ENCODE peak calls at places on chromosome 4, in eight cellular contexts. One of them, this sample, is unnamed.

GRCh38 chr4:102429553-102429952 is 71.6 kb upstream of the NFKB1 start:
- DNase-seq in hippocampal formation: no peak
- DNase-seq in NCI-H1694 treated with DMSO at 0.1 percent for 48 hours: no peak
- DNase-seq in stimulated activated CD8-positive, alpha-beta memory T cell treated with anti-CD3 and anti-CD28 coated beads, Interleukin-7, amount 100 ng/mL, for 48 hours: no peak
- DNase-seq in left ventricle myocardium superior: no peak
- DNase-seq in NCI-H510A treated with DMSO at 0.1 percent for 48 hours: no peak
- DNase-seq in Caki2: peak
- DNase-seq in stomach: no peak
- DNase-seq in this sample: peak

GRCh38 chr4:114435118-114435517 is 163.5 kb upstream of the UGT8 start:
- DNase-seq in Caki2: no peak
- DNase-seq in NCI-H1694 treated with DMSO at 0.1 percent for 48 hours: no peak
- DNase-seq in stomach: no peak
- DNase-seq in NCI-H510A treated with DMSO at 0.1 percent for 48 hours: no peak
- DNase-seq in stimulated activated CD8-positive, alpha-beta memory T cell treated with anti-CD3 and anti-CD28 coated beads, Interleukin-7, amount 100 ng/mL, for 48 hours: no peak
- DNase-seq in left ventricle myocardium superior: no peak
- DNase-seq in hippocampal formation: no peak
- DNase-seq in this sample: no peak

GRCh38 chr4:163679189-163679588 is 184.7 kb downstream of the TMA16 start:
- DNase-seq in Caki2: peak
- DNase-seq in NCI-H1694 treated with DMSO at 0.1 percent for 48 hours: no peak
- DNase-seq in left ventricle myocardium superior: no peak
- DNase-seq in stimulated activated CD8-positive, alpha-beta memory T cell treated with anti-CD3 and anti-CD28 coated beads, Interleukin-7, amount 100 ng/mL, for 48 hours: no peak
- DNase-seq in NCI-H510A treated with DMSO at 0.1 percent for 48 hours: no peak
- DNase-seq in stomach: no peak
- DNase-seq in hippocampal formation: peak
- DNase-seq in this sample: no peak

GRCh38 chr4:110751991-110752390 is 129.1 kb upstream of the PITX2 start:
- DNase-seq in stimulated activated CD8-positive, alpha-beta memory T cell treated with anti-CD3 and anti-CD28 coated beads, Interleukin-7, amount 100 ng/mL, for 48 hours: no peak
- DNase-seq in Caki2: no peak
- DNase-seq in NCI-H1694 treated with DMSO at 0.1 percent for 48 hours: no peak
- DNase-seq in stomach: no peak
- DNase-seq in NCI-H510A treated with DMSO at 0.1 percent for 48 hours: no peak
- DNase-seq in left ventricle myocardium superior: no peak
- DNase-seq in hippocampal formation: no peak
- DNase-seq in this sample: no peak

GRCh38 chr4:4415806-4416805 is 29.2 kb downstream of the NSG1 start:
- DNase-seq in NCI-H1694 treated with DMSO at 0.1 percent for 48 hours: no peak
- DNase-seq in stomach: no peak
- DNase-seq in left ventricle myocardium superior: no peak
- DNase-seq in NCI-H510A treated with DMSO at 0.1 percent for 48 hours: no peak
- DNase-seq in stimulated activated CD8-positive, alpha-beta memory T cell treated with anti-CD3 and anti-CD28 coated beads, Interleukin-7, amount 100 ng/mL, for 48 hours: no peak
- DNase-seq in hippocampal formation: no peak
- DNase-seq in Caki2: no peak
- DNase-seq in this sample: no peak

GRCh38 chr4:16969696-16970135 is 71.3 kb upstream of the LDB2 start:
- DNase-seq in stomach: peak
- DNase-seq in stimulated activated CD8-positive, alpha-beta memory T cell treated with anti-CD3 and anti-CD28 coated beads, Interleukin-7, amount 100 ng/mL, for 48 hours: no peak
- DNase-seq in Caki2: no peak
- DNase-seq in NCI-H1694 treated with DMSO at 0.1 percent for 48 hours: no peak
- DNase-seq in NCI-H510A treated with DMSO at 0.1 percent for 48 hours: no peak
- DNase-seq in left ventricle myocardium superior: no peak
- DNase-seq in hippocampal formation: no peak
- DNase-seq in this sample: peak

GRCh38 chr4:100086766-100087431 is 103.4 kb downstream of the DDIT4L start:
- DNase-seq in left ventricle myocardium superior: no peak
- DNase-seq in stimulated activated CD8-positive, alpha-beta memory T cell treated with anti-CD3 and anti-CD28 coated beads, Interleukin-7, amount 100 ng/mL, for 48 hours: no peak
- DNase-seq in Caki2: no peak
- DNase-seq in NCI-H1694 treated with DMSO at 0.1 percent for 48 hours: no peak
- DNase-seq in hippocampal formation: no peak
- DNase-seq in stomach: no peak
- DNase-seq in NCI-H510A treated with DMSO at 0.1 percent for 48 hours: no peak
- DNase-seq in this sample: no peak

GRCh38 chr4:126361287-126361686 is 1046.5 kb downstream of the FAT4 start:
- DNase-seq in stomach: no peak
- DNase-seq in NCI-H1694 treated with DMSO at 0.1 percent for 48 hours: no peak
- DNase-seq in Caki2: no peak
- DNase-seq in left ventricle myocardium superior: no peak
- DNase-seq in hippocampal formation: no peak
- DNase-seq in NCI-H510A treated with DMSO at 0.1 percent for 48 hours: no peak
- DNase-seq in stimulated activated CD8-positive, alpha-beta memory T cell treated with anti-CD3 and anti-CD28 coated beads, Interleukin-7, amount 100 ng/mL, for 48 hours: no peak
- DNase-seq in this sample: no peak

GRCh38 chr4:28677808-28678207 is 1817.2 kb downstream of the STIM2 start:
- DNase-seq in Caki2: no peak
- DNase-seq in stomach: no peak
- DNase-seq in NCI-H1694 treated with DMSO at 0.1 percent for 48 hours: no peak
- DNase-seq in stimulated activated CD8-positive, alpha-beta memory T cell treated with anti-CD3 and anti-CD28 coated beads, Interleukin-7, amount 100 ng/mL, for 48 hours: no peak
- DNase-seq in left ventricle myocardium superior: no peak
- DNase-seq in NCI-H510A treated with DMSO at 0.1 percent for 48 hours: no peak
- DNase-seq in hippocampal formation: no peak
- DNase-seq in this sample: no peak

GRCh38 chr4:79466621-79467020 is 58.6 kb upstream of the GK2 start:
- DNase-seq in stomach: no peak
- DNase-seq in left ventricle myocardium superior: no peak
- DNase-seq in stimulated activated CD8-positive, alpha-beta memory T cell treated with anti-CD3 and anti-CD28 coated beads, Interleukin-7, amount 100 ng/mL, for 48 hours: no peak
- DNase-seq in hippocampal formation: no peak
- DNase-seq in NCI-H510A treated with DMSO at 0.1 percent for 48 hours: no peak
- DNase-seq in Caki2: no peak
- DNase-seq in NCI-H1694 treated with DMSO at 0.1 percent for 48 hours: no peak
- DNase-seq in this sample: no peak

GRCh38 chr4:118981171-118981838 is 92.7 kb downstream of the SYNPO2 start:
- DNase-seq in NCI-H1694 treated with DMSO at 0.1 percent for 48 hours: no peak
- DNase-seq in stomach: no peak
- DNase-seq in hippocampal formation: no peak
- DNase-seq in left ventricle myocardium superior: no peak
- DNase-seq in NCI-H510A treated with DMSO at 0.1 percent for 48 hours: no peak
- DNase-seq in stimulated activated CD8-positive, alpha-beta memory T cell treated with anti-CD3 and anti-CD28 coated beads, Interleukin-7, amount 100 ng/mL, for 48 hours: no peak
- DNase-seq in Caki2: no peak
- DNase-seq in this sample: no peak

GRCh38 chr4:108433832-108434231 is 186.5 kb upstream of the RPL34 start:
- DNase-seq in Caki2: no peak
- DNase-seq in NCI-H1694 treated with DMSO at 0.1 percent for 48 hours: no peak
- DNase-seq in stimulated activated CD8-positive, alpha-beta memory T cell treated with anti-CD3 and anti-CD28 coated beads, Interleukin-7, amount 100 ng/mL, for 48 hours: no peak
- DNase-seq in left ventricle myocardium superior: no peak
- DNase-seq in hippocampal formation: no peak
- DNase-seq in NCI-H510A treated with DMSO at 0.1 percent for 48 hours: no peak
- DNase-seq in stomach: no peak
- DNase-seq in this sample: peak

GRCh38 chr4:76803522-76803921 is 94.4 kb downstream of the SOWAHB start:
- DNase-seq in stomach: no peak
- DNase-seq in stimulated activated CD8-positive, alpha-beta memory T cell treated with anti-CD3 and anti-CD28 coated beads, Interleukin-7, amount 100 ng/mL, for 48 hours: no peak
- DNase-seq in left ventricle myocardium superior: no peak
- DNase-seq in NCI-H510A treated with DMSO at 0.1 percent for 48 hours: peak
- DNase-seq in Caki2: peak
- DNase-seq in NCI-H1694 treated with DMSO at 0.1 percent for 48 hours: no peak
- DNase-seq in hippocampal formation: no peak
- DNase-seq in this sample: peak

GRCh38 chr4:67881226-67881625 is 2.6 kb downstream of the TMPRSS11D start:
- DNase-seq in NCI-H1694 treated with DMSO at 0.1 percent for 48 hours: peak
- DNase-seq in hippocampal formation: no peak
- DNase-seq in NCI-H510A treated with DMSO at 0.1 percent for 48 hours: no peak
- DNase-seq in Caki2: no peak
- DNase-seq in left ventricle myocardium superior: no peak
- DNase-seq in stomach: no peak
- DNase-seq in stimulated activated CD8-positive, alpha-beta memory T cell treated with anti-CD3 and anti-CD28 coated beads, Interleukin-7, amount 100 ng/mL, for 48 hours: no peak
- DNase-seq in this sample: peak

GRCh38 chr4:79575709-79576479 is 167.9 kb upstream of the GK2 start:
- DNase-seq in NCI-H1694 treated with DMSO at 0.1 percent for 48 hours: no peak
- DNase-seq in NCI-H510A treated with DMSO at 0.1 percent for 48 hours: no peak
- DNase-seq in left ventricle myocardium superior: no peak
- DNase-seq in stomach: no peak
- DNase-seq in Caki2: no peak
- DNase-seq in hippocampal formation: no peak
- DNase-seq in stimulated activated CD8-positive, alpha-beta memory T cell treated with anti-CD3 and anti-CD28 coated beads, Interleukin-7, amount 100 ng/mL, for 48 hours: no peak
- DNase-seq in this sample: no peak

GRCh38 chr4:26647523-26648224 is 63.8 kb downstream of the TBC1D19 start:
- DNase-seq in NCI-H1694 treated with DMSO at 0.1 percent for 48 hours: no peak
- DNase-seq in stomach: no peak
- DNase-seq in left ventricle myocardium superior: no peak
- DNase-seq in hippocampal formation: no peak
- DNase-seq in stimulated activated CD8-positive, alpha-beta memory T cell treated with anti-CD3 and anti-CD28 coated beads, Interleukin-7, amount 100 ng/mL, for 48 hours: no peak
- DNase-seq in Caki2: no peak
- DNase-seq in NCI-H510A treated with DMSO at 0.1 percent for 48 hours: no peak
- DNase-seq in this sample: no peak

This sample was measured in foreskin keratinocyte.